ENCODE peak calls at places on chromosomes 16 and 17, in six cellular contexts. C, W, P, U, H and Y are unnamed samples.
A peak's percentile ranks its signal among the peaks of the same experiment; 100 is the strongest.

GRCh38 chr17:49557204-49558024 is 18.3 kb upstream of the NXPH3 start:
- DNase-seq in C (peak; percentile 51), W (no peak), P (peak; percentile 61), U (peak; percentile 63), H (peak; percentile 73), Y (no peak)

GRCh38 chr16:86626966-86627365 is 48.6 kb downstream of the FOXL1 start:
- DNase-seq in C (no peak), W (no peak), P (no peak), U (no peak), H (no peak), Y (no peak)

GRCh38 chr17:45224671-45225050 is 3.0 kb downstream of the FMNL1 start:
- DNase-seq in C (no peak), W (no peak), P (no peak), U (peak; percentile 34), H (no peak), Y (no peak)

GRCh38 chr16:49183911-49184310 is 97.7 kb downstream of the CBLN1 start:
- DNase-seq in C (no peak), W (no peak), P (peak; percentile 55), U (peak; percentile 20), H (peak; percentile 49), Y (no peak)

GRCh38 chr17:3207367-3207766 is at the start of gene OR1A1:
- DNase-seq in C (no peak), W (no peak), P (no peak), U (no peak), H (no peak), Y (no peak)

GRCh38 chr16:55001931-55002330 is 71.3 kb downstream of the IRX5 start:
- DNase-seq in C (no peak), W (no peak), P (no peak), U (no peak), H (no peak), Y (no peak)

GRCh38 chr17:62392908-62393307 is 12.6 kb downstream of the EFCAB3 start:
- DNase-seq in C (no peak), W (no peak), P (no peak), U (no peak), H (no peak), Y (no peak)

GRCh38 chr17:48153711-48154642 is 46.4 kb downstream of the SNX11 start:
- DNase-seq in C (peak; percentile 51), W (no peak), P (peak; percentile 42), U (peak; percentile 47), H (peak; percentile 86), Y (no peak)

GRCh38 chr16:22969567-22969966 is 155.6 kb downstream of the HS3ST2 start:
- DNase-seq in C (no peak), W (no peak), P (no peak), U (no peak), H (no peak), Y (no peak)

GRCh38 chr17:36600477-36600876 is 906 bp upstream of the MRM1 start:
- DNase-seq in C (no peak), W (no peak), P (no peak), U (no peak), H (no peak), Y (no peak)

GRCh38 chr17:82497483-82498405 is 21.8 kb upstream of the FOXK2 start:
- DNase-seq in C (no peak), W (peak; percentile 20), P (peak; percentile 58), U (peak; percentile 66), H (peak; percentile 35), Y (no peak)

GRCh38 chr16:57720142-57720575 is 15.4 kb upstream of the KATNB1 start:
- DNase-seq in C (peak; percentile 81), W (no peak), P (peak; percentile 73), U (peak; percentile 70), H (peak; percentile 78), Y (peak; percentile 78)
- TF ChIP-seq CTCF in C (peak; percentile 66), W (no peak), P (peak; percentile 62), U (peak; percentile 56), H (peak; percentile 65), Y (peak; percentile 71)

GRCh38 chr17:8253801-8254200 is 4.7 kb downstream of the PFAS start:
- DNase-seq in C (no peak), W (no peak), P (peak; percentile 54), U (peak; percentile 14), H (peak; percentile 33), Y (no peak)
- TF ChIP-seq CTCF in C (no peak), W (no peak), P (no peak), U (no peak), H (peak; percentile 16), Y (no peak)

GRCh38 chr17:10844667-10845387 is 6.9 kb upstream of the PIRT start:
- DNase-seq in C (peak; percentile 90), W (peak; percentile 66), P (peak; percentile 77), U (peak; percentile 73), H (peak; percentile 90), Y (peak; percentile 56)

GRCh38 chr17:10842658-10843057 is 4.8 kb upstream of the PIRT start:
- DNase-seq in C (peak; percentile 84), W (no peak), P (no peak), U (no peak), H (no peak), Y (no peak)

GRCh38 chr17:10843806-10844205 is 5.9 kb upstream of the PIRT start:
- DNase-seq in C (peak; percentile 86), W (no peak), P (no peak), U (no peak), H (peak; percentile 74), Y (no peak)

GRCh38 chr17:10845388-10845751 is 7.5 kb upstream of the PIRT start:
- DNase-seq in C (no peak), W (no peak), P (no peak), U (no peak), H (no peak), Y (no peak)
- TF ChIP-seq CTCF in C (peak; percentile 9), W (peak; percentile 8), P (peak; percentile 40), U (no peak), H (no peak), Y (peak; percentile 49)

DNA sequence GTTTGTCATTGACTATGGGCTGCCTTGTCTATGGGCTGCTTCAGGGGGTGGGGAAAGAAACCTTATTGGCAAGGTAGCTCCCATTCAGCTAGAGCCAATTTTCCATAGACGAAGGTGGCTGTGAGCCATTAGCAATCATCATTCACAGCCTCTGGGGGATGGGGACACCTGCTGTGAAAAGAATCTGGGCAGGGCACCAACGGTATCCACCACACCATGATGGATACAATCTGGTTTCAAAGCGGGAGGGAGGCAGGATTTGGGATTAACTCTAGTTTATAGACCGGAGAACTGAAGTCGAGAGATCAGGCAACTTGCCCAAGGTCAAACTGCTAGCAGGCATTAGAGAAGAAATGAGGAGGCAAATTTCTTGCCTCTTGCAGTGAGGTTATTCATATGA is 182.3 kb downstream of the SHISA9 start:
- DNase-seq in C (no peak), W (no peak), P (no peak), U (no peak), H (no peak), Y (no peak)
- TF ChIP-seq CTCF in C (no peak), W (no peak), P (no peak), U (no peak), H (no peak), Y (no peak)

GRCh38 chr17:10687497-10687896 is 9.8 kb downstream of the SCO1 start:
- DNase-seq in C (no peak), W (no peak), P (no peak), U (no peak), H (no peak), Y (no peak)

GRCh38 chr17:10681866-10682446 is 15.4 kb downstream of the SCO1 start:
- DNase-seq in C (no peak), W (no peak), P (no peak), U (no peak), H (no peak), Y (no peak)

DNA sequence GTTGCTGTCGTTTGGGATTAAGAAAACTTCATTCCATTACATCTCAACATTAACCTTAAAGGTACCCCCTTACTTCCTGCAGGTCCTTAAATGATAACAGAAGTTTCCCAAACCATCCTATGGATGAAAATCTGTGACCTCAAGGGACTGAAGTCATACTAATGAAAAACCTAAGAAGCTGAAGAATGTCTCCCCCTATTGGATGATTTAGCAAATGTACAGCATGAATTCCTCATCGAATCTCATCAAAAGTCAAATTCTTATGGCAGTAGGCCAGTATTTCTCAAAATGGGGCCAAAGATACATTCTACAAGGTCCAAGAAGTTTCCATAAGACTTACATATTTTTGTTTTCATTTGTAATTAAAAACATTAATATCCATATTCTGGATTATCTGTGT is 13.5 kb downstream of the SCO1 start:
- DNase-seq in C (no peak), W (no peak), P (no peak), U (peak; percentile 28), H (no peak), Y (no peak)
- TF ChIP-seq CTCF in C (no peak), W (peak; percentile 55), P (peak; percentile 75), U (peak; percentile 42), H (peak; percentile 35), Y (peak; percentile 61)

DNA sequence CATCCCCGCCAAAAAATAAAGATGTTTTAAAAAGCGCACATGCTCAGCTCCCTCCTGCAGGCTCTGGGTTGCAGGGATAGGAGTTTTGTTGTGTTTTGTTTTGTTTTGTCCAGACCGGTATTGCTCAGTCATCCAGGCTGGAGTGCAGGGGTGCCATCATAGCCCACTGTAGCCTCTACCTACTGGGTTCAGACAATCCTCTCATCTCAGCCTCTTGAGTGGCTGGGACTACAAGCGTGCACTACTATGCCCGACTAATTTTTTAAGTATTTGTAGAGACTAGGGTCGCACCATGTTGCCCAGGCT is 661 bp downstream of the WWOX start:
- DNase-seq in C (no peak), W (no peak), P (no peak), U (no peak), H (no peak), Y (no peak)
- TF ChIP-seq CTCF in C (no peak), W (peak; percentile 19), P (peak; percentile 22), U (no peak), H (no peak), Y (peak; percentile 50)

GRCh38 chr16:11696266-11697012 is 28.2 kb downstream of the SNN start:
- DNase-seq in C (no peak), W (no peak), P (no peak), U (no peak), H (no peak), Y (no peak)

GRCh38 chr16:11697319-11697718 is 29.1 kb downstream of the SNN start:
- DNase-seq in C (no peak), W (no peak), P (no peak), U (no peak), H (no peak), Y (no peak)

GRCh38 chr16:11698271-11698689 is 30.0 kb downstream of the SNN start:
- DNase-seq in C (no peak), W (no peak), P (no peak), U (no peak), H (no peak), Y (no peak)

GRCh38 chr16:11700264-11701029 is 32.2 kb downstream of the SNN start:
- DNase-seq in C (no peak), W (no peak), P (no peak), U (no peak), H (no peak), Y (peak; percentile 84)

DNA sequence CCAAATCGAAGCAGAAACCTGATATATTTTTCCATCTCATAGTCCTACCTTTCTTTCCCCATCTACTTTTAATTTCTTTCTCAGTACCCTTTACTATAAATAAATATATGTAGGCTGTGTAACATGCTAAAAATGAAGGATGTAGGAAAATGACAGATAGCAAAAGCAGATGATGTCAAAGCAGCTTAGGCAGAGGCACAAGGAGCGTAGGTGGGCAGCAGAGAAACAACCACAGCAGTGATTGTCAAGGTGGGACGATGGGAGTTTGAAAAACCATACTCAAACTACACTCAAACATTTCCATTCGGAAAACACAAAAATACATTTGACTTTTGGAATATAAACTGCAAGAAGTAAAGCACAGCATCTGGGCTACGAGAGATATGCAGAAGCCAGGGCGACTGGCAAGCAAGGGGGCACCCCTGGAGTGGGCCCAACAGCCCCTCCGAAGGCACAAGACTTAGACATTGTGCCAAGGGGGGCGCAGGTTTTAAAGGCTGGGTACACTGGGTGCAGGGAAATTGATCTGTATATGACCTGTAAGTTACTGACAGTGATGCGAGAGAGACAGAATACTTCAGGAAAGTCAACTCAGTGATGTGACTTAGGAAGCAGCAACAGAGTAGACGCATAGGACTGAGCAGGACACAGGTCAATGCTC is 31.1 kb downstream of the SNN start:
- DNase-seq in C (no peak), W (no peak), P (no peak), U (no peak), H (no peak), Y (no peak)
- TF ChIP-seq CTCF in C (no peak), W (no peak), P (no peak), U (no peak), H (no peak), Y (no peak)